ENCODE peak calls at places on chromosomes 12 and 14, in seven cellular contexts. H is OCI-LY7; A is omental fat pad; R is HFF-Myc; X is WTC11; B is CD4-positive, alpha-beta T cell; J is lung. E is an unnamed sample.

GRCh38 chr12:110109037-110109836 is 14.9 kb upstream of the IFT81 start:
- DNase-seq in J (peak; percentile 89), X (peak; percentile 22), H (no peak), R (peak; percentile 100), A (peak; percentile 43), B (no peak), E (peak; percentile 96)

GRCh38 chr12:92065018-92065499 is 80.6 kb downstream of the BTG1 start:
- DNase-seq in H (peak; percentile 23), J (peak; percentile 33), R (no peak), B (peak; percentile 26), X (no peak), A (no peak), E (no peak)

GRCh38 chr12:102522768-102523167 is 42.4 kb upstream of the IGF1 start:
- DNase-seq in X (no peak), J (no peak), H (no peak), R (no peak), A (no peak), B (no peak), E (no peak)

GRCh38 chr14:23044840-23045239 is 2.8 kb downstream of the PSMB11 start:
- DNase-seq in A (no peak), J (no peak), R (no peak), H (no peak), X (no peak), B (no peak), E (no peak)

GRCh38 chr14:32361674-32362073 is 32.6 kb downstream of the AKAP6 start:
- DNase-seq in R (no peak), X (no peak), J (no peak), B (no peak), H (no peak), A (no peak), E (no peak)

GRCh38 chr12:12209043-12209442 is 57.8 kb downstream of the LRP6 start:
- DNase-seq in A (no peak), R (no peak), X (no peak), H (no peak), J (no peak), B (no peak), E (no peak)

GRCh38 chr14:70188292-70188607 is 501 bp downstream of the SLC8A3 start:
- DNase-seq in A (no peak), X (no peak), R (no peak), H (no peak), B (no peak), J (no peak), E (no peak)

GRCh38 chr14:44339256-44339655 is 167.8 kb downstream of the FSCB start:
- DNase-seq in A (no peak), H (no peak), X (no peak), J (no peak), B (no peak), R (no peak), E (no peak)

GRCh38 chr12:5217936-5218335 is 174.3 kb downstream of the KCNA5 start:
- DNase-seq in B (no peak), J (no peak), A (no peak), X (no peak), H (no peak), R (no peak), E (no peak)

GRCh38 chr12:109264095-109264942 is 44.8 kb downstream of the FOXN4 start:
- DNase-seq in A (peak; percentile 42), J (peak; percentile 67), X (peak; percentile 95), H (peak; percentile 78), B (peak; percentile 5), R (no peak), E (no peak)

GRCh38 chr12:6461401-6462233 is 8.9 kb downstream of the VAMP1 start:
- DNase-seq in J (peak; percentile 54), B (peak; percentile 77), X (peak; percentile 3), A (no peak), R (no peak), H (peak; percentile 96), E (no peak)

GRCh38 chr12:64102339-64102738 is 119.8 kb downstream of the KICS2 start:
- DNase-seq in X (no peak), R (no peak), H (no peak), A (no peak), B (no peak), J (no peak), E (no peak)

GRCh38 chr14:98138666-98139065 is 1133.3 kb downstream of the BCL11B start:
- DNase-seq in B (peak; percentile 51), X (peak; percentile 67), A (no peak), H (peak; percentile 25), J (peak; percentile 32), R (no peak), E (peak; percentile 24)

GRCh38 chr12:115599251-115599811 is 678.2 kb downstream of the MED13L start:
- DNase-seq in B (no peak), R (no peak), X (no peak), H (no peak), J (no peak), A (no peak), E (no peak)

GRCh38 chr12:118060301-118061010 is 523 bp downstream of the WSB2 start:
- DNase-seq in B (peak; percentile 9), J (peak; percentile 43), X (peak; percentile 27), H (no peak), A (peak; percentile 26), R (no peak), E (no peak)

GRCh38 chr12:39831587-39832315 is 212.1 kb upstream of the ABCD2 start:
- DNase-seq in J (no peak), A (no peak), H (no peak), B (no peak), X (no peak), R (no peak), E (no peak)

GRCh38 chr12:93318720-93319522 is 58.8 kb upstream of the NUDT4 start:
- DNase-seq in J (no peak), R (no peak), A (no peak), X (no peak), B (no peak), H (no peak), E (no peak)

GRCh38 chr14:64659366-64659765 is 44.9 kb upstream of the PLEKHG3 start:
- DNase-seq in J (no peak), B (no peak), A (no peak), R (no peak), H (no peak), X (no peak), E (no peak)

GRCh38 chr12:56078931-56079728 is 835 bp upstream of the ERBB3 start:
- DNase-seq in B (peak; percentile 47), J (peak; percentile 91), H (peak; percentile 51), R (peak; percentile 41), X (peak; percentile 96), A (peak; percentile 54), E (peak; percentile 93)

GRCh38 chr12:65720136-65720535 is 104.1 kb upstream of the HMGA2 start:
- DNase-seq in H (no peak), A (no peak), B (no peak), J (no peak), R (peak; percentile 57), X (no peak), E (no peak)

DNA sequence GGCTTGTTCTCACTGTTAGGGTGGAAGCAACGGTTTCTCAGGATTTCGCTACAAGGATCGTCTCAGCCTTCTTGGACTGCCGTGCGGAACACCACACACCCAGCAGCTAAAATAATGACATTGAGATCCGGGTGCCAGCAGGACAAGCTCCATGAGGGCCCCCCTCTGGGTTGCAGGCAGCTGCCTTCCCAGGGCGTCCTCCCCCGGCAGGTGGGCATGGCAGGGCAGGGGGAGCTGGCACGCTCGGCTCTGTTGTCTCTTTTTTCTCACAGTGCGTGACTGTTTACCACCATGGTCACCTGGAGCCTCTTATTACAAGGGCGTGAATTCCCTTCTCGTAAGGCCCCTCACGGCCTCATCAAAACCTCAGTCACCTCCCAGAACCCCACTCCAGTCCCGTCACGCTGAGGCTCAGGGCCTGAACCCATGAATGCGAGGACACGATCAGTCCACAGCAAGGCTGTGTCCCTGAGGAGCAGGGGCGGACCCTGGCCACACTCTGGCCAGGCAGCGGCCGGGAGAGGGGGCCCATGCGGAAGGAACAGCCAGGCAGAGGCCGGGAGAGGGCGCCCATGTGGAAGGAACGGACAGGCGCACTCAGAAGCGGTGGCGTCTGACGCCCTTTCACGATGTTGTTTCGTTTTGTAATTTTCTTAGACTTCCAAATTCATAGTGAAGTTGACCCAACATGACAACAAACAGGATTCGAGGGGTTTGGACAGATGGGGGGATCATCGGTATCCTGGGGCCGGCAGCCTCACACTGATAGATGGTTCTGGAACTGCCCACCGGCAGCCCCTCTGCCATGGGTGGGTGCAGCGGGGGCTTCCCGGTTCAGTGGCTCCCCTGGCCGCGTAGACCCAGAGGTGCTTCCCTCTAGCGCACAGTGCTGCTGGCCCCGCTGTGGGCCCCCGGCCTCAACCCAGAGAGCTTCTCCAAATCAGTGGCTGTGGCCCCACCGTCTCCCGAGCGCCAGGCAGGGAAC is 10.0 kb downstream of the LRCOL1 start:
- DNase-seq in H (peak; percentile 16), R (no peak), J (peak; percentile 54), B (peak; percentile 30), A (no peak), X (peak; percentile 78), E (no peak)
- TF ChIP-seq CTCF in H (peak; percentile 65), R (peak; percentile 81), J (peak; percentile 67), B (peak; percentile 43), A (no peak), X (no peak), E (peak; percentile 64)

GRCh38 chr14:25461780-25462179 is 411.8 kb upstream of the STXBP6 start:
- DNase-seq in J (no peak), X (peak; percentile 15), B (no peak), A (no peak), R (no peak), H (no peak), E (no peak)
- TF ChIP-seq CTCF in J (no peak), X (peak; percentile 24), B (no peak), A (no peak), R (no peak), H (no peak), E (no peak)

DNA sequence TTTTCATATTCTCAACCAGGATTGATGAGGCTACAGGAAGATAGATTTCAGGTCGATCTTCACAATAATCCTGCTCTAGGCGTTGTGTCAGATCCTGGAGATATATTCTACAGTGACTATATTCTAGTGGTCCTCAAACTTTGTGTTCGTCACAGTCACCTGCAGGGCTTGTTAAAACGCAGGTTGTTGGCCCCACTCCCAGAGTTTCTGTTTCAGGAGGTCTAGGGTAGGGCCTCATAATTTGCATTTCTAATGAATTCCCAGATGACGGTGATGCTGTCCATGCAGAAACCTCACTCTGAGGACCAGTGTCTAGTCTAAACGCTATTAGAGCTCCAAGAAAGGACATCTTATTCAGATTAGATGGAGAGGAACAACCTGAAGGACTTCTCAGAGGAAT is 13.1 kb upstream of the SLC6A13 start:
- DNase-seq in H (no peak), X (no peak), A (no peak), J (no peak), R (no peak), B (no peak), E (no peak)
- TF ChIP-seq CTCF in H (no peak), X (no peak), A (no peak), J (no peak), R (no peak), B (no peak), E (no peak)

GRCh38 chr12:103623716-103624115 is 36.6 kb downstream of the STAB2 start:
- DNase-seq in X (no peak), B (no peak), A (no peak), H (no peak), J (no peak), R (no peak), E (peak; percentile 84)

GRCh38 chr12:103627189-103627855 is 40.2 kb downstream of the STAB2 start:
- DNase-seq in R (no peak), H (no peak), X (no peak), B (no peak), J (no peak), A (no peak), E (peak; percentile 89)

DNA sequence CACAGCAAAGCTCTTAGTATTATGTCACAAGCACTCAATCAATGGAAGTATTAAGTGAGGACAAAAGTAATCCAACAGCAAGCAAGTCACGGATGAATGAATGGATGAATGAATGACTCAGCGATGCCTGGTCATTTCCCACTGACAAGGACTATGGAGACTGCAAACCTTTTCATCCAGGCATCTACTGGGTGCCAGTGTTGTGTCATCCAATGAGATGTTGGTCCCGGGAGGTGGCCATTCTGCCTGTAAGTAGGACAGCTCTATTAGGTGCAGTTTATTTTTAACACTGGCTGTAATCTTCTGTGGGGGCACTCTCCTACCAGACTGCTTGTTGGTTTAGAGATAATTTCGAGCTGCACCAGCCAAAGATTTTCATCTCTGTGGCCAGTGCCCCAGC is 39.4 kb downstream of the STAB2 start:
- DNase-seq in A (no peak), R (no peak), X (peak; percentile 32), J (no peak), B (no peak), H (no peak), E (peak; percentile 94)
- TF ChIP-seq CTCF in A (no peak), R (no peak), X (no peak), J (no peak), B (no peak), H (no peak), E (peak; percentile 62)

E was measured in esophagus muscularis mucosa.